ENCODE peak calls at places on chromosomes 13 and 19, in seven cellular contexts. A, F, C, H, L, S and W are unnamed samples.

GRCh38 chr19:42515241-42515832 is 12.9 kb downstream of the CEACAM1 start:
- DNase-seq in A (no peak), F (no peak), C (no peak), H (no peak), L (no peak), S (no peak), W (no peak)

GRCh38 chr19:43332058-43332922 is 21.2 kb upstream of the CD177 start:
- DNase-seq in A (no peak), F (no peak), C (peak; percentile 42), H (no peak), L (no peak), S (no peak), W (no peak)

GRCh38 chr19:41351339-41352245 is 2.1 kb downstream of the TGFB1 start:
- DNase-seq in A (peak; percentile 59), F (peak; percentile 87), C (peak; percentile 66), H (peak; percentile 62), L (no peak), S (peak; percentile 82), W (no peak)

GRCh38 chr19:42028304-42029216 is 34.5 kb upstream of the ATP1A3 start:
- DNase-seq in A (no peak), F (no peak), C (peak; percentile 85), H (peak; percentile 65), L (peak; percentile 63), S (no peak), W (no peak)

GRCh38 chr13:21668665-21669599 is 1.9 kb upstream of the FGF9 start:
- DNase-seq in A (no peak), F (no peak), C (peak; percentile 69), H (peak; percentile 27), L (no peak), S (peak; percentile 73), W (no peak)

GRCh38 chr19:15123900-15124299 is 16.7 kb downstream of the SYDE1 start:
- DNase-seq in A (peak; percentile 83), F (no peak), C (no peak), H (peak; percentile 76), L (no peak), S (peak; percentile 97), W (no peak)

GRCh38 chr19:51737924-51738323 is 13.8 kb downstream of the FPR1 start:
- DNase-seq in A (no peak), F (no peak), C (no peak), H (no peak), L (no peak), S (no peak), W (no peak)

GRCh38 chr19:52274191-52274590 is 4.8 kb downstream of the ZNF766 start:
- DNase-seq in A (no peak), F (no peak), C (no peak), H (no peak), L (no peak), S (no peak), W (no peak)

GRCh38 chr19:1094655-1094977 is 559 bp downstream of the POLR2E start:
- DNase-seq in A (no peak), F (no peak), C (no peak), H (peak; percentile 57), L (no peak), S (no peak), W (no peak)

GRCh38 chr19:9039728-9040127 is 29.5 kb upstream of the MUC16 start:
- DNase-seq in A (no peak), F (no peak), C (no peak), H (no peak), L (no peak), S (no peak), W (no peak)

GRCh38 chr13:40519637-40520036 is 146.8 kb downstream of the FOXO1 start:
- DNase-seq in A (no peak), F (no peak), C (peak; percentile 20), H (no peak), L (no peak), S (no peak), W (no peak)

GRCh38 chr13:40340368-40341085 is 325.9 kb downstream of the FOXO1 start:
- DNase-seq in A (no peak), F (no peak), C (no peak), H (no peak), L (no peak), S (no peak), W (no peak)

GRCh38 chr13:113452942-113453901 is at the start of gene ADPRHL1:
- DNase-seq in A (no peak), F (no peak), C (no peak), H (peak; percentile 80), L (no peak), S (peak; percentile 70), W (no peak)

GRCh38 chr19:31499281-31499680 is 150.0 kb upstream of the TSHZ3 start:
- DNase-seq in A (no peak), F (no peak), C (no peak), H (no peak), L (no peak), S (no peak), W (peak; percentile 46)

GRCh38 chr19:51592521-51592920 is 21.4 kb downstream of the ZNF175 start:
- DNase-seq in A (no peak), F (no peak), C (no peak), H (no peak), L (no peak), S (no peak), W (no peak)

GRCh38 chr19:8609210-8610040 is 1.1 kb downstream of the ADAMTS10 start:
- DNase-seq in A (peak; percentile 30), F (no peak), C (peak; percentile 87), H (peak; percentile 92), L (peak; percentile 15), S (peak; percentile 84), W (no peak)

GRCh38 chr19:8392017-8392591 is 1.9 kb downstream of the RAB11B start:
- DNase-seq in A (peak; percentile 81), F (no peak), C (no peak), H (peak; percentile 57), L (no peak), S (peak; percentile 83), W (no peak)

GRCh38 chr19:8361921-8362793 is 1.8 kb upstream of the ANGPTL4 start:
- DNase-seq in A (peak; percentile 98), F (no peak), C (no peak), H (peak; percentile 84), L (peak; percentile 95), S (peak; percentile 99), W (peak; percentile 95)

GRCh38 chr13:77994166-77994565 is 75.5 kb upstream of the EDNRB start:
- DNase-seq in A (no peak), F (no peak), C (no peak), H (no peak), L (no peak), S (no peak), W (no peak)

GRCh38 chr19:5170329-5170745 is 170.3 kb downstream of the PTPRS start:
- DNase-seq in A (peak; percentile 34), F (no peak), C (peak; percentile 60), H (peak; percentile 58), L (no peak), S (no peak), W (no peak)

GRCh38 chr13:97855570-97855970 is 97.9 kb upstream of the IPO5 start:
- DNase-seq in A (no peak), F (peak; percentile 15), C (peak; percentile 92), H (peak; percentile 62), L (peak; percentile 58), S (peak; percentile 66), W (no peak)

GRCh38 chr19:7550987-7551761 is 15.7 kb downstream of the PNPLA6 start:
- DNase-seq in A (peak; percentile 85), F (no peak), C (peak; percentile 100), H (peak; percentile 98), L (peak; percentile 85), S (peak; percentile 90), W (no peak)

GRCh38 chr19:17753976-17754375 is 2.7 kb downstream of the FCHO1 start:
- DNase-seq in A (no peak), F (no peak), C (no peak), H (no peak), L (no peak), S (no peak), W (no peak)

GRCh38 chr19:10961073-10961762 is 388 bp downstream of the SMARCA4 start:
- DNase-seq in A (peak; percentile 61), F (peak; percentile 61), C (peak; percentile 76), H (peak; percentile 90), L (no peak), S (peak; percentile 76), W (no peak)

GRCh38 chr13:34250151-34250550 is 432.2 kb downstream of the RFC3 start:
- DNase-seq in A (no peak), F (no peak), C (no peak), H (no peak), L (no peak), S (no peak), W (no peak)

GRCh38 chr19:6271721-6272410 is 7.9 kb downstream of the MLLT1 start:
- DNase-seq in A (peak; percentile 68), F (no peak), C (peak; percentile 56), H (peak; percentile 87), L (no peak), S (peak; percentile 97), W (no peak)

GRCh38 chr13:102128216-102128800 is 273.5 kb downstream of the FGF14 start:
- DNase-seq in A (no peak), F (no peak), C (no peak), H (no peak), L (no peak), S (no peak), W (no peak)

GRCh38 chr13:100506600-100507422 is 81.8 kb downstream of the GGACT start:
- DNase-seq in A (no peak), F (no peak), C (no peak), H (no peak), L (no peak), S (no peak), W (no peak)

DNA sequence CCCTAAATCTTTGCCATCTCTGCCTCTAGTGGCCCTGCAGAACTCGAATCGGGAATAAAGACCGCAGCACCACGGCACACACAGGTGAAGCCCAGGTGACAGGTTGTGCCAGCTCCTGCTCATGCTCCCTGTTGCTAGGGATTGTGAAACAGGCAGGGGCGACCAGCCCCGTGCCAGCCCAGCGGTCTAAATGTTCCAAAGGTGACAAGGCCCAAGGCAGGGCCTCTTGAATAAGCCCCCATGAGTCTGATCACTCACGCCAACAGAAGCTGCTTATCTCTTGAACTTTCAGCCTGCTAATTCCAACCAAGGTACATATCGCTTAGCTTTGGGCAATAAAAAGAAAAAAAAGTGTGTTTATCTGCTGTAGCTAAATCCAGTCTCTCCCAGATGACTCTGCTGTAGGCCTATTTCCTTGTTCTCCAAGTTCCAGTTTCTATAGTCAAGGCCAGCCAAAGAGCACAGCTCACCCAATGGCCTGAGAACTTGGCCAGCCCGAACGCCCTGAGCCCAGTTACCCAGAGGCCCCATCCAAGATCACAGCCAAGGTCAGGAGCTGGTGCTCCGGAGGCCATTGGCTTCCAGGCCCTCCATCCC is 191.1 kb upstream of the GPR12 start:
- DNase-seq in A (peak; percentile 83), F (no peak), C (no peak), H (no peak), L (no peak), S (no peak), W (no peak)
- TF ChIP-seq POLR2AphosphoS5 in A (no peak), F (no peak), C (no peak), H (no peak), L (no peak), S (no peak), W (no peak)

GRCh38 chr13:49210114-49210513 is 10.0 kb upstream of the MLNR start:
- DNase-seq in A (no peak), F (no peak), C (no peak), H (no peak), L (no peak), S (no peak), W (no peak)
- TF ChIP-seq POLR2AphosphoS5 in A (no peak), F (no peak), C (no peak), H (no peak), L (no peak), S (no peak), W (no peak)

GRCh38 chr13:76886292-76887061 is at the start of gene KCTD12:
- DNase-seq in A (peak; percentile 76), F (no peak), C (peak; percentile 82), H (peak; percentile 86), L (peak; percentile 24), S (peak; percentile 96), W (no peak)
- TF ChIP-seq POLR2AphosphoS5 in A (peak; percentile 95), F (no peak), C (peak; percentile 20), H (no peak), L (no peak), S (peak; percentile 89), W (peak; percentile 70)

GRCh38 chr13:79485014-79485441 is 4.1 kb downstream of the NDFIP2 start:
- DNase-seq in A (peak; percentile 59), F (no peak), C (no peak), H (no peak), L (no peak), S (no peak), W (no peak)
- TF ChIP-seq POLR2AphosphoS5 in A (peak; percentile 63), F (no peak), C (no peak), H (no peak), L (no peak), S (peak; percentile 11), W (no peak)